ENCODE peak calls at places on chromosomes 5 and 9, in ten cellular contexts. M, Z, W, J, P, D, E, U, I and V are unnamed samples.
A peak's percentile ranks its signal among the peaks of the same experiment; 100 is the strongest.

GRCh38 chr5:126972062-126972895 is 58.1 kb downstream of the MARCHF3 start:
- DNase-seq in M (peak; percentile 64), Z (no peak), W (no peak), J (no peak), P (no peak), D (no peak), E (no peak), U (no peak), I (no peak), V (no peak)

GRCh38 chr5:135456238-135457099 is 4.3 kb upstream of the TIFAB start:
- DNase-seq in M (peak; percentile 84), Z (peak; percentile 28), W (no peak), J (peak; percentile 88), P (peak; percentile 92), D (peak; percentile 90), E (no peak), U (peak; percentile 72), I (no peak), V (no peak)

GRCh38 chr9:131831380-131832165 is 91.7 kb upstream of the RAPGEF1 start:
- DNase-seq in M (no peak), Z (no peak), W (no peak), J (no peak), P (no peak), D (no peak), E (no peak), U (no peak), I (peak; percentile 54), V (no peak)

GRCh38 chr5:73103885-73104284 is 16.5 kb upstream of the TMEM171 start:
- DNase-seq in M (no peak), Z (no peak), W (no peak), J (no peak), P (no peak), D (no peak), E (no peak), U (no peak), I (no peak), V (no peak)

GRCh38 chr5:138180183-138180782 is 1.4 kb downstream of the KIF20A start:
- DNase-seq in M (peak; percentile 58), Z (peak; percentile 81), W (peak; percentile 57), J (peak; percentile 64), P (peak; percentile 48), D (peak; percentile 60), E (no peak), U (no peak), I (no peak), V (peak; percentile 89)

GRCh38 chr5:149128023-149128875 is 13.0 kb upstream of the ABLIM3 start:
- DNase-seq in M (peak; percentile 63), Z (peak; percentile 30), W (peak; percentile 63), J (peak; percentile 41), P (no peak), D (peak; percentile 65), E (no peak), U (no peak), I (peak; percentile 73), V (peak; percentile 63)

GRCh38 chr5:125412051-125412560 is 665.7 kb upstream of the ZNF608 start:
- DNase-seq in M (no peak), Z (no peak), W (peak; percentile 44), J (no peak), P (peak; percentile 60), D (peak; percentile 38), E (peak; percentile 10), U (peak; percentile 59), I (peak; percentile 15), V (peak; percentile 12)

GRCh38 chr9:137369111-137369787 is 53.7 kb downstream of the EXD3 start:
- DNase-seq in M (no peak), Z (no peak), W (no peak), J (no peak), P (no peak), D (no peak), E (peak; percentile 18), U (peak; percentile 56), I (no peak), V (no peak)

GRCh38 chr9:127739614-127740322 is 4.7 kb upstream of the TOR2A start:
- DNase-seq in M (no peak), Z (no peak), W (peak; percentile 60), J (no peak), P (no peak), D (no peak), E (no peak), U (no peak), I (no peak), V (no peak)

GRCh38 chr9:127744407-127745110 is 9.5 kb upstream of the TOR2A start:
- DNase-seq in M (no peak), Z (no peak), W (no peak), J (no peak), P (no peak), D (no peak), E (no peak), U (no peak), I (no peak), V (no peak)

GRCh38 chr9:127742435-127743088 is 7.5 kb upstream of the TOR2A start:
- DNase-seq in M (peak; percentile 94), Z (peak; percentile 88), W (peak; percentile 90), J (peak; percentile 62), P (peak; percentile 76), D (no peak), E (peak; percentile 77), U (peak; percentile 80), I (peak; percentile 99), V (peak; percentile 77)

GRCh38 chr9:127738666-127739065 is 3.6 kb upstream of the TOR2A start:
- DNase-seq in M (no peak), Z (no peak), W (no peak), J (no peak), P (no peak), D (no peak), E (no peak), U (no peak), I (no peak), V (no peak)

GRCh38 chr9:127741831-127742434 is 6.8 kb upstream of the TOR2A start:
- DNase-seq in M (peak; percentile 91), Z (peak; percentile 81), W (peak; percentile 96), J (no peak), P (peak; percentile 39), D (peak; percentile 9), E (peak; percentile 77), U (no peak), I (peak; percentile 98), V (no peak)
- H3K4me3 ChIP-seq in M (peak overlapping the region; percentile 37), Z (peak overlapping the region; percentile 42), W (peak overlapping the region; percentile 38), J (no peak overlapping the region), P (peak overlapping the region; percentile 28), D (peak overlapping the region; percentile 44), E (peak overlapping the region; percentile 4), U (no peak overlapping the region), I (peak overlapping the region; percentile 44), V (peak overlapping the region; percentile 30)

GRCh38 chr9:81549500-81550206 is 139.7 kb downstream of the TLE1 start:
- DNase-seq in M (no peak), Z (peak; percentile 45), W (no peak), J (no peak), P (no peak), D (no peak), E (no peak), U (no peak), I (peak; percentile 63), V (no peak)
- H3K4me3 ChIP-seq in M (no peak overlapping the region), Z (no peak overlapping the region), W (no peak overlapping the region), J (no peak overlapping the region), P (no peak overlapping the region), D (no peak overlapping the region), E (no peak overlapping the region), U (no peak overlapping the region), I (no peak overlapping the region), V (no peak overlapping the region)

GRCh38 chr9:36763778-36764177 is 191.1 kb downstream of the MELK start:
- DNase-seq in M (no peak), Z (no peak), W (no peak), J (no peak), P (no peak), D (no peak), E (no peak), U (no peak), I (no peak), V (no peak)

GRCh38 chr9:36762958-36763357 is 190.3 kb downstream of the MELK start:
- DNase-seq in M (no peak), Z (no peak), W (no peak), J (no peak), P (no peak), D (no peak), E (no peak), U (no peak), I (peak; percentile 68), V (no peak)

GRCh38 chr9:36765468-36766341 is 193.0 kb downstream of the MELK start:
- DNase-seq in M (peak; percentile 93), Z (peak; percentile 96), W (peak; percentile 80), J (peak; percentile 35), P (peak; percentile 22), D (no peak), E (peak; percentile 86), U (peak; percentile 79), I (peak; percentile 99), V (peak; percentile 97)

GRCh38 chr9:36765077-36765390 is 192.3 kb downstream of the MELK start:
- DNase-seq in M (no peak), Z (no peak), W (no peak), J (no peak), P (no peak), D (no peak), E (no peak), U (no peak), I (peak; percentile 49), V (no peak)

DNA sequence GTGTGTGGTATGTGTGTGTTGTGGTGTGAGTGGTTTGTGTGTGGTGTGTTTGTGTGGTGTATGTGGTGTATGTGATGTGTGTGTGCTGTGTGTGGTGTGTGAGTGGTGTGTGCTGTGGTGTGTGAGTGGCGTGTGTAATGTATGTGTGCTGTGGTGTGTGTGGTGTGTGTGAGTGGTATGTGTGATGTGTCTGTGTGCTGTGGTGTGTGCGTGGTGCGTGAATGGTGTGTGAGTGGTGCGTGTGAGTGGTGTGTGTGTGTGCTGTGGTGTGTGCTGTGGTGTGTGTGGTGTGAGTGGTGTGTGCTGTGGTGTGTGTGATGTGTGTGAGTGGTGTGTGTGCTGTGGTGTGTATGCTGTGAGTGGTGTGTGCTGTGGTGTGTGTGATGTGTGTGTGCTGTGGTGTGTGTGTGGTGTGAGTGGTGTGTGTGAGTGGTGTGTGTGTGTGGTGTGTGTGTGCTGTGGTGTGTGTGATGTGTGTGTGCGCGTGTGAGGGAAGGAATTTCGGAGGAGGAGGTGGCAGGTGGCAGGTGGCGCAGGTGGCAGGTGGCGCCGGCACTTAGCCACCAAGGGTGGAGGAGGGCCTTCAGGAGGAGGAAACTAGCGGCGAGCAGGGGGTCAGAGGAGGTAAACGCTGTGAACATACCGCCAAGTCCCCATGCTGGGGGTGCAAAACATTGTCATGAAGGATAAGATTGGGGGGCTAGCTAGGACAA is 191.8 kb downstream of the MELK start:
- DNase-seq in M (no peak), Z (peak; percentile 24), W (no peak), J (no peak), P (no peak), D (no peak), E (no peak), U (no peak), I (peak; percentile 60), V (no peak)
- H3K4me3 ChIP-seq in M (no peak overlapping the region), Z (peak overlapping the region; percentile 55), W (no peak overlapping the region), J (no peak overlapping the region), P (no peak overlapping the region), D (no peak overlapping the region), E (no peak overlapping the region), U (no peak overlapping the region), I (no peak overlapping the region), V (peak overlapping the region; percentile 47)

GRCh38 chr9:135073741-135074305 is 13.6 kb upstream of the OLFM1 start:
- DNase-seq in M (no peak), Z (no peak), W (no peak), J (no peak), P (no peak), D (no peak), E (peak; percentile 9), U (peak; percentile 41), I (no peak), V (no peak)

GRCh38 chr9:135076143-135076875 is 11.2 kb upstream of the OLFM1 start:
- DNase-seq in M (no peak), Z (no peak), W (no peak), J (no peak), P (no peak), D (no peak), E (no peak), U (peak; percentile 40), I (peak; percentile 77), V (no peak)

GRCh38 chr9:135074354-135075233 is 12.9 kb upstream of the OLFM1 start:
- DNase-seq in M (no peak), Z (no peak), W (no peak), J (no peak), P (no peak), D (no peak), E (no peak), U (peak; percentile 57), I (peak; percentile 71), V (no peak)

GRCh38 chr9:135076876-135077430 is 10.5 kb upstream of the OLFM1 start:
- DNase-seq in M (no peak), Z (no peak), W (no peak), J (no peak), P (no peak), D (no peak), E (no peak), U (peak; percentile 44), I (no peak), V (no peak)

GRCh38 chr9:135075234-135076142 is 12.0 kb upstream of the OLFM1 start:
- DNase-seq in M (no peak), Z (no peak), W (peak; percentile 74), J (no peak), P (peak; percentile 15), D (no peak), E (peak; percentile 60), U (peak; percentile 82), I (peak; percentile 92), V (peak; percentile 94)
- H3K4me3 ChIP-seq in M (no peak overlapping the region), Z (peak overlapping the region; percentile 50), W (peak overlapping the region; percentile 42), J (peak overlapping the region; percentile 18), P (peak overlapping the region; percentile 47), D (peak overlapping the region; percentile 78), E (peak overlapping the region; percentile 30), U (peak overlapping the region; percentile 66), I (peak overlapping the region; percentile 53), V (peak overlapping the region; percentile 84)